ENCODE peak calls at places on chromosomes 5 and 9, in four cellular contexts. C, E, K and T are unnamed samples.

GRCh38 chr5:119360905-119361605 is 5.2 kb downstream of the TNFAIP8 start:
- DNase-seq in C (no peak), E (no peak), K (peak), T (peak)

GRCh38 chr9:13110766-13111400 is 168.6 kb downstream of the MPDZ start:
- DNase-seq in C (peak), E (no peak), K (peak), T (peak)

GRCh38 chr5:171421331-171422262 is 2.1 kb downstream of the FGF18 start:
- DNase-seq in C (no peak), E (no peak), K (no peak), T (no peak)

GRCh38 chr9:131012023-131012334 is 3.0 kb downstream of the LAMC3 start:
- DNase-seq in C (no peak), E (no peak), K (no peak), T (no peak)

GRCh38 chr5:169731221-169731620 is 94.1 kb downstream of the DOCK2 start:
- DNase-seq in C (no peak), E (no peak), K (no peak), T (no peak)

GRCh38 chr9:109600142-109600541 is 102.0 kb upstream of the PTPN3 start:
- DNase-seq in C (no peak), E (no peak), K (peak), T (peak)

GRCh38 chr5:129459485-129460120 is 495 bp upstream of the ADAMTS19 start:
- DNase-seq in C (peak), E (no peak), K (peak), T (no peak)

GRCh38 chr9:8874482-8874881 is 1074.9 kb upstream of the DMAC1 start:
- DNase-seq in C (no peak), E (no peak), K (no peak), T (no peak)

GRCh38 chr5:54309237-54309636 is 1.1 kb downstream of the ARL15 start:
- DNase-seq in C (no peak), E (no peak), K (peak), T (peak)

GRCh38 chr9:16022228-16022627 is 469.4 kb downstream of the CCDC171 start:
- DNase-seq in C (no peak), E (no peak), K (no peak), T (no peak)

GRCh38 chr5:176817369-176817841 is 7.0 kb downstream of the UNC5A start:
- DNase-seq in C (no peak), E (no peak), K (no peak), T (no peak)

GRCh38 chr5:29800752-29801151 is 1392.7 kb upstream of the CDH6 start:
- DNase-seq in C (no peak), E (no peak), K (no peak), T (no peak)

GRCh38 chr5:18000744-18001143 is 366.5 kb downstream of the TAF11L14 start:
- DNase-seq in C (no peak), E (no peak), K (no peak), T (no peak)

GRCh38 chr9:77132991-77133390 is 44.3 kb upstream of the VPS13A start:
- DNase-seq in C (no peak), E (no peak), K (no peak), T (no peak)

GRCh38 chr5:147631428-147631985 is 121.6 kb upstream of the DPYSL3 start:
- DNase-seq in C (no peak), E (no peak), K (no peak), T (no peak)

GRCh38 chr5:147633173-147633572 is 123.3 kb upstream of the DPYSL3 start:
- DNase-seq in C (no peak), E (no peak), K (no peak), T (no peak)

GRCh38 chr5:147629196-147629595 is 119.3 kb upstream of the DPYSL3 start:
- DNase-seq in C (no peak), E (no peak), K (no peak), T (no peak)

GRCh38 chr5:147626494-147626893 is 116.6 kb upstream of the DPYSL3 start:
- DNase-seq in C (no peak), E (no peak), K (no peak), T (no peak)

DNA sequence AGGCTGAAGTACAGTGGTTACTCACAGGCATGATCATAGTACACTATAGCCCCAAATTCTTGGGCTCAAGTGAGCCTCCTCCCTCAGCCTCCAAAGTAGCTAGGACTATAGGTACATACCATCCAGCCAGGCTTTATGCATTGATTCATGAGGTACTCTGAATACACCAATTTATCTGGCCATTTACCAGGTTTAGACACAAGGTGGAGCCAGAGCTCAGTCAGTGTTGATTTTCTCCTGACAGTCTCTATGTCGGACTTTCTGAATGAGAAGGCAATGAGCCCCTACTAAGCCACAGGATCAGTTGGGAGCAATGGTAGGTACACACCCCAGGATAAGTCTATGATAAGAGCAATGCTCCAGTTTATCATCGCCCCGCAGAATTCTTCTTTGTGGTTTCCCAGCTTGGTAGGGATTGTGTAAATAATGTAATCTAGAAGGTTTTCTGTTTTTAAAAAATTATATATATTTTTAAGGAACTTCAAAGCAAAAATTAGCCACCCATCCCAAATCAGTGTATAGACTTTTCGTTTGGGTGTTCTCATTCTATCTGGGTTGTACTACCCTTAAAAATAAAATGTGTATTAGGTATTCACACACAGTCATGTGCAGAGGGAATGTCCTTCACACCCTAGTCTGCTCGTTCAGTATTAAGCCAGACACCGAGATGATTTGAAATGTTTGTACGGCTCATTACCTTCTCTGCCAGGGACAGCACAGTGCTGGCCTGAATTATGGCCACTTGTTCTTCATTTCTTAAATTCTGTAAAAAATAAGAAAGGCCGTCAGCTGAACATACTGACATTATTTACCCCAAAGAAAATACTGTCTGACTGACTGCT is 118.4 kb upstream of the DPYSL3 start:
- DNase-seq in C (peak), E (peak), K (peak), T (peak)
- TF ChIP-seq CTCF in C (peak), E (peak), K (peak), T (peak)

GRCh38 chr5:59483971-59484472 is 409.5 kb downstream of the PDE4D start:
- DNase-seq in C (no peak), E (no peak), K (peak), T (no peak)
- TF ChIP-seq CTCF in C (no peak), E (no peak), K (no peak), T (no peak)

DNA sequence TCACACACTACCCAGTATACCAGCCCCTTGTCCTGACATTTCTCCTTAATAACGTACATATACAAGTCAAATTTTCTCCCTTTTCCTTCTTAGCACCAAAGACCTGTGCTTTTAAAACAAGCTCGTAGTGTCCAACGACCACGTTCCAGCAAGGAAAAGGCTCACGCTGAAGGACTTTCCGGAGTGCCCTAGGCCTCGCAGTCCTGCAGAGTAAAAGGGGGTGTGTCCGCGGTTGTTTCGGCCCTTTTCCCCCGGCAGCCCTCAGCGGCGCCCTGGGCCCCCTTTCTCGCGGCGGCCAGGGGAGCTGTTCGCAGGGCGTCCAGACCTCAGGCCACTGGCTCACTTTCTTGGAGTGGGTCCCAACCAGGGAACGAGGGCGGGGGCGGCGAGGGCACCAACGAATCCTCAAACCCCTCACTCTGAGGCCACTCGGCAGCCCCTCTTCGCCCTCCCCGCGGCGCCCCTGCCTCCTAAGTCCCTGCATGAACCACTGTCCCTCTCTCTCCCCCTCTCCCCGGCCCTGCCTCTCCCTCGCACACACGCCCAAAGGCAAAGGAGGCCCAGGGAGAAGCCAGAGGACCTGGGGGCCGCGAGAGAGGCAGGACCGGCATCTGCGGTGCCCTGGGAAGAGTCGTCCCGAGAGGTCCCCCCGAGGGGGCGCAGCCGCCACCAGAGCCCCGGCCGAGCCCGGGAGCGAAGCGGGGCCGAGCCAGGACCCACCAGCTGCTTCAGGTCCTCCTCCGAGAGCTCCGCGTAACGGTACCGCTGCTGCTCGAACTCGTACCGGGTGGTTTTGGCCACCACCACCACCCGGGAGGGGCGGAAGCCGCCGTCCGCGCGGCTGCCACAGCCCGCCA is 718 bp downstream of the NADK2 start:
- DNase-seq in C (peak), E (peak), K (peak), T (peak)
- TF ChIP-seq CTCF in C (no peak), E (no peak), K (no peak), T (no peak)

GRCh38 chr5:75584641-75585040 is 26.6 kb upstream of the ANKDD1B start:
- DNase-seq in C (no peak), E (no peak), K (no peak), T (peak)
- TF ChIP-seq CTCF in C (no peak), E (no peak), K (peak), T (peak)

GRCh38 chr9:136255896-136256890 is 10.6 kb upstream of the QSOX2 start:
- DNase-seq in C (no peak), E (no peak), K (no peak), T (no peak)
- TF ChIP-seq CTCF in C (no peak), E (no peak), K (no peak), T (no peak)

GRCh38 chr5:43120720-43121564 is at the start of gene ZNF131:
- DNase-seq in C (peak), E (peak), K (peak), T (peak)

GRCh38 chr5:43113546-43113945 is 7.2 kb upstream of the ZNF131 start:
- DNase-seq in C (no peak), E (no peak), K (no peak), T (no peak)

GRCh38 chr5:43117092-43117491 is 3.6 kb upstream of the ZNF131 start:
- DNase-seq in C (no peak), E (no peak), K (no peak), T (no peak)

GRCh38 chr5:43110606-43111170 is 10.0 kb upstream of the ZNF131 start:
- DNase-seq in C (no peak), E (no peak), K (no peak), T (peak)

GRCh38 chr5:43115968-43116367 is 4.7 kb upstream of the ZNF131 start:
- DNase-seq in C (no peak), E (no peak), K (no peak), T (no peak)
- TF ChIP-seq CTCF in C (no peak), E (no peak), K (no peak), T (no peak)

GRCh38 chr5:66856041-66856805 is 260.0 kb downstream of the MAST4 start:
- DNase-seq in C (no peak), E (no peak), K (no peak), T (no peak)

GRCh38 chr5:66864240-66864884 is 268.2 kb downstream of the MAST4 start:
- DNase-seq in C (no peak), E (no peak), K (peak), T (peak)

GRCh38 chr5:66863343-66864170 is 267.4 kb downstream of the MAST4 start:
- DNase-seq in C (no peak), E (no peak), K (no peak), T (no peak)

GRCh38 chr5:66860199-66860975 is 264.2 kb downstream of the MAST4 start:
- DNase-seq in C (no peak), E (no peak), K (peak), T (no peak)

GRCh38 chr5:66861402-66861801 is 265.2 kb downstream of the MAST4 start:
- DNase-seq in C (no peak), E (no peak), K (no peak), T (no peak)
- TF ChIP-seq CTCF in C (no peak), E (no peak), K (no peak), T (no peak)

DNA sequence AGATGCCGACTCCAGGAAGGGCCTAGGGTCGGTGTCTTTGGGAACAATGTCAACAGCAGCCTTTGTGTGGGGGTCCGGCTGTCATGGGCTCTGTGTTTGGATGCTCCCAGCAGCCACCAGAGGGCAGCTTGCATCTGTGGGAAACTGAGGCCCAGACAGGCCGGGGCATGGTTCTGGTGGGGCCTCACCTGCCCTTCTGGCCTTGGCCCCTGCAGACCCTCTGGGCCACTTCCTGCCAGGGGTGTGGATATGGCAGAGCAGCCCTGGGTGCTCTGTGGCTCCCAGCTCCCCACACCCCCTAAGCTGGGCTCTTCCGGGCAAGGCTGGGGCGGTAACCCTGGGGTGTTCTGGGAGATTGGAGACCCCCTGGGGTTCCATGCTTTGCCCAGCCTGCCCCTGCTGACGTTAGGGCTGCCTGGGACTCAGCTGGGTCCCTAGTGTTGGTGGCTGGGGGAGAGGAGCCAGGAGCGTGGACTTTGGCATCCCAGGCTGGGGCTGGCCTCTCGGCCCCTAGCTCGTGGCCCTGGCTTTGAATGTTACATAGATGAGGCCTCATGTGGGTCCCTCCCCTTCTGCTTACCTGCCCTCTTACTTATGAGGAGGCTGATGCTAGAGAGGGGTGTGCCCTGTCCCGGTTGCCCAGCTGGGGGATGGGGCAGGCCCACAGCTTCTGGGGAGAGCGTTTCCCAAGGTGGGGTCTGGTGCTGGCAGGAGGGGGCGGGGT is 38.3 kb downstream of the RXRA start:
- DNase-seq in C (no peak), E (no peak), K (no peak), T (no peak)
- TF ChIP-seq CTCF in C (no peak), E (no peak), K (no peak), T (no peak)

DNA sequence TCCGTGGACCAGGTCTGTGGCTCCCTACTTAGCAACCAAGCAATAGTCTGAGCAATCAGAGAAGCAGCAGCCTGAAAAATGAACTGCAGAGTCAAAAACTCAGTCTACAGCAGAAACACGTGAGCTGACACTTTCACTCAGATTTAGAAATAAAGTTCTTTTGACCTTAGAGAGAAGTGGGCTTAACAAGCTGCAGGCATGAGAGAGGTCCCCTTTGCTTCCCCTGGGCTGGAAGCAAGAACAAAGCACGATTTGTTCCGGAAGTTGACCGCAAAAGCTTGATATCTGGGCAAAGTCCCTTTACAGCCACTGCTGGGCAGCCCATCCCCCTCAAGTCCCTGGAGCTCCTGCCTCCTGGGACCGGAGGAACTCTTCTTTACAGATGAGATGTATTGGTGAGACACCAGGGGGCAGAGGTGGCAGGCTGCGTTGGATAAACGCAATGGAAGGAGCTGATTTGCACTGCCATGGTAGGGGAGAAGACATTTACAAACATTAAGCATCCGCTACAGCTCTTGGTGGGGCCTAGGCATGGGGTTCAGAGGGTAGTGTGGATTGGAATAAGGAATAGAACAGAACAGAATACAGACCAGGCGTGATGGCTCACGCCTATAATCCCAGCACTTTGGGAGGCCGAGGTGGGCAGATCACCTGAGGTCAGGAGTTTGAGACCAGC is 5.8 kb upstream of the SOWAHA start:
- DNase-seq in C (no peak), E (no peak), K (no peak), T (no peak)
- TF ChIP-seq CTCF in C (no peak), E (no peak), K (no peak), T (no peak)

GRCh38 chr5:145237843-145238242 is 597.3 kb downstream of the PRELID2 start:
- DNase-seq in C (no peak), E (no peak), K (peak), T (peak)
- TF ChIP-seq CTCF in C (no peak), E (no peak), K (peak), T (peak)